ENCODE peak calls at places on chromosomes 3 and 15, in nine cellular contexts. F, Q, J, W, X, I, N, L and P are unnamed samples.

GRCh38 chr15:52106641-52107040 is 5.9 kb downstream of the BCL2L10 start:
- DNase-seq in N (no peak), L (no peak), I (no peak), W (no peak), F (no peak), X (no peak), J (no peak), Q (no peak), P (no peak)

GRCh38 chr15:89171136-89172072 is 50.0 kb downstream of the RLBP1 start:
- DNase-seq in I (peak; percentile 69), F (peak; percentile 79), W (peak; percentile 54), N (no peak), X (no peak), L (peak; percentile 10), Q (peak; percentile 71), J (no peak), P (peak; percentile 63)

GRCh38 chr3:188061133-188061532 is 92.8 kb upstream of the LPP start:
- DNase-seq in I (no peak), X (no peak), Q (peak; percentile 67), L (no peak), N (peak; percentile 73), J (no peak), F (no peak), W (peak; percentile 40), P (no peak)

GRCh38 chr3:126850370-126851085 is 132.4 kb upstream of the PLXNA1 start:
- DNase-seq in J (no peak), W (no peak), F (no peak), Q (no peak), N (no peak), I (no peak), X (no peak), L (no peak), P (no peak)

GRCh38 chr15:69410290-69410874 is 3.8 kb upstream of the KIF23 start:
- DNase-seq in W (no peak), J (no peak), I (no peak), X (no peak), N (no peak), Q (peak; percentile 62), F (no peak), L (no peak), P (peak; percentile 46)

GRCh38 chr15:101694261-101694660 is 30.0 kb downstream of the TARS3 start:
- DNase-seq in F (no peak), L (no peak), I (no peak), J (no peak), W (no peak), N (no peak), X (peak; percentile 91), Q (no peak), P (no peak)

GRCh38 chr3:36447063-36447462 is 66.8 kb downstream of the STAC start:
- DNase-seq in I (no peak), X (no peak), N (no peak), W (no peak), Q (no peak), J (no peak), F (no peak), L (no peak), P (no peak)

GRCh38 chr3:115227461-115227860 is 80.4 kb upstream of the ZBTB20 start:
- DNase-seq in X (no peak), L (no peak), I (no peak), Q (no peak), W (no peak), F (no peak), N (no peak), J (no peak), P (no peak)

GRCh38 chr3:22798461-22798860 is 404.7 kb upstream of the UBE2E2 start:
- DNase-seq in L (no peak), I (no peak), X (no peak), F (no peak), Q (no peak), W (no peak), J (no peak), N (no peak), P (no peak)

GRCh38 chr3:127887321-127887720 is 27.7 kb upstream of the KBTBD12 start:
- DNase-seq in Q (no peak), W (no peak), X (no peak), I (no peak), F (no peak), N (no peak), L (no peak), J (no peak), P (no peak)

GRCh38 chr3:119145500-119146167 is at the start of gene TEX55:
- DNase-seq in Q (peak; percentile 66), L (peak; percentile 21), N (no peak), I (no peak), F (no peak), J (no peak), W (peak; percentile 12), X (no peak), P (peak; percentile 38)

GRCh38 chr3:136990826-136991225 is 33.0 kb downstream of the IL20RB start:
- DNase-seq in N (no peak), J (no peak), Q (no peak), I (no peak), L (no peak), X (peak; percentile 37), W (no peak), F (no peak), P (no peak)

GRCh38 chr15:82647835-82648256 is 683 bp upstream of the CPEB1 start:
- DNase-seq in L (peak; percentile 64), F (no peak), N (no peak), X (no peak), Q (no peak), W (peak; percentile 15), J (no peak), I (peak; percentile 93), P (no peak)

GRCh38 chr3:16516695-16517481 is 3.4 kb upstream of the RFTN1 start:
- DNase-seq in J (peak; percentile 67), Q (peak; percentile 39), X (no peak), I (no peak), F (peak; percentile 65), N (no peak), L (no peak), W (no peak), P (peak; percentile 39)

GRCh38 chr3:39668420-39668819 is 141.0 kb upstream of the MYRIP start:
- DNase-seq in Q (peak; percentile 56), X (no peak), L (no peak), N (no peak), W (no peak), J (no peak), I (peak; percentile 60), F (no peak), P (peak; percentile 17)

GRCh38 chr15:89751748-89752147 is 699 bp upstream of the MESP1 start:
- DNase-seq in N (no peak), I (no peak), J (peak; percentile 44), X (no peak), Q (no peak), L (no peak), W (no peak), F (no peak), P (no peak)

GRCh38 chr15:79101866-79102581 is 11.4 kb upstream of the RASGRF1 start:
- DNase-seq in W (no peak), J (no peak), I (no peak), N (no peak), Q (peak; percentile 58), X (peak; percentile 47), L (no peak), F (peak; percentile 14), P (no peak)

GRCh38 chr15:94286581-94286980 is 55.2 kb downstream of the MCTP2 start:
- DNase-seq in W (no peak), I (no peak), L (no peak), N (no peak), F (no peak), Q (no peak), J (no peak), X (no peak), P (peak; percentile 25)

GRCh38 chr15:63234479-63234878 is 42.9 kb upstream of the APH1B start:
- DNase-seq in X (no peak), Q (no peak), J (no peak), N (no peak), W (peak; percentile 49), F (peak; percentile 84), I (no peak), L (no peak), P (no peak)

GRCh38 chr3:46386206-46386605 is 15.5 kb downstream of the CCR5 start:
- DNase-seq in W (no peak), I (no peak), Q (no peak), F (no peak), N (no peak), L (no peak), X (no peak), J (no peak), P (no peak)

GRCh38 chr15:38696120-38696727 is 131.6 kb upstream of the RASGRP1 start:
- DNase-seq in J (no peak), X (no peak), N (peak; percentile 60), Q (no peak), W (peak; percentile 50), I (no peak), F (peak; percentile 53), L (no peak), P (no peak)

GRCh38 chr3:179801263-179801662 is 148.4 kb downstream of the USP13 start:
- DNase-seq in W (no peak), F (no peak), X (no peak), J (no peak), L (no peak), I (no peak), Q (no peak), N (no peak), P (no peak)

GRCh38 chr3:45123841-45124269 is 22.3 kb downstream of the CDCP1 start:
- DNase-seq in X (no peak), F (no peak), N (no peak), W (no peak), Q (no peak), L (no peak), J (no peak), I (no peak), P (no peak)
- H3K4me1 ChIP-seq in X (peaks cover 18% of the 10 kb centered on the region), F (no peaks in the 10 kb centered on the region), N (peaks cover 48% of the 10 kb centered on the region), W (peaks cover 93% of the 10 kb centered on the region), Q (no peaks in the 10 kb centered on the region), L (peaks cover 4% of the 10 kb centered on the region), J (no peaks in the 10 kb centered on the region), I (peaks cover 8% of the 10 kb centered on the region), P (no peaks in the 10 kb centered on the region)

DNA sequence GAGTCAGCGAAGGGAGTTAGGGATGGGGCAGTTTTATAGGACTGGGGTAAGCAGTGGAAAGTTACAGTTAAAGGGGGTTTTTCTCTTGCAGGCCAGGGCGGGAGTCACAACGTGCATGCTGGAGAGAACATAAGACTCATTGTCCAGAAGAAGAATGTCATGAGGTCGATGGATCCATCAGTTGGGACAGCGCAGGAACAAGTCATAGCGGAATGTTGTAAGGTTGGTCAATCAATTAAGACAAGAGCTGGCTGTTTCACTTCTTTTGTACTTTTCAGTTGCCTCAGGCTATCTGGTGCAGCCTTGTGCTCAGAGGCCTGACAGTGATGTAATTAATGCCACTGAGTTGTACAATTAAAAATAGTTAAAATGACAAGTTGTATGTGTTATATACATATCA is 165.6 kb downstream of the OCA2 start:
- DNase-seq in I (no peak), X (no peak), W (no peak), N (no peak), F (no peak), J (no peak), L (no peak), Q (no peak), P (no peak)
- H3K9me3 ChIP-seq in I (no peaks in the 10 kb centered on the region), X (peaks cover 17% of the 10 kb centered on the region), W (no peaks in the 10 kb centered on the region), N (peaks cover 15% of the 10 kb centered on the region), F (no peaks in the 10 kb centered on the region), J (no peaks in the 10 kb centered on the region), L (no peaks in the 10 kb centered on the region), Q (peaks cover 19% of the 10 kb centered on the region), P (no peaks in the 10 kb centered on the region)

GRCh38 chr15:85354948-85355347 is 25.5 kb upstream of the AKAP13 start:
- DNase-seq in I (no peak), Q (peak; percentile 52), N (no peak), W (no peak), L (no peak), J (no peak), X (no peak), F (no peak), P (no peak)
- H3K4me3 ChIP-seq in I (no peak overlapping the region), Q (no peak overlapping the region), N (no peak overlapping the region), W (no peak overlapping the region), L (no peak overlapping the region), J (no peak overlapping the region), X (no peak overlapping the region), F (no peak overlapping the region), P (no peak overlapping the region)

GRCh38 chr15:98781838-98782237 is 133.5 kb downstream of the IGF1R start:
- DNase-seq in F (no peak), J (no peak), L (no peak), I (no peak), Q (no peak), W (no peak), X (no peak), N (no peak), P (no peak)
- H3K4me1 ChIP-seq in F (peaks cover 38% of the 10 kb centered on the region), J (peaks cover 13% of the 10 kb centered on the region), L (peaks cover 20% of the 10 kb centered on the region), I (peaks cover 3% of the 10 kb centered on the region), Q (peaks cover 57% of the 10 kb centered on the region), W (peaks cover 51% of the 10 kb centered on the region), X (peaks cover 31% of the 10 kb centered on the region), N (peaks cover 25% of the 10 kb centered on the region), P (peaks cover 34% of the 10 kb centered on the region)